ENCODE peak calls at places on chromosomes 6 and 20, in six cellular contexts. N is mammary epithelial cell, O is neural progenitor cell, P is PC-3, V is fibroblast of lung, C is GM23248. H is an unnamed sample.

GRCh38 chr6:147395158-147395557 is 113.3 kb upstream of the SAMD5 start:
- DNase-seq in N (no peak), O (no peak), P (no peak), V (peak; percentile 25), C (peak; percentile 38), H (no peak)

GRCh38 chr6:3797231-3798200 is 46.0 kb upstream of the PXDC1 start:
- DNase-seq in N (peak; percentile 61), O (no peak), P (peak; percentile 88), V (peak; percentile 94), C (peak; percentile 76), H (no peak)

GRCh38 chr6:36962874-36963273 is 8.3 kb downstream of the PI16 start:
- DNase-seq in N (no peak), O (peak; percentile 89), P (no peak), V (no peak), C (peak; percentile 45), H (peak; percentile 55)

GRCh38 chr6:2441881-2442475 is 196.6 kb upstream of the GMDS start:
- DNase-seq in N (peak; percentile 29), O (no peak), P (peak; percentile 71), V (no peak), C (peak; percentile 20), H (peak; percentile 28)

GRCh38 chr20:40803381-40803780 is 114.3 kb upstream of the MAFB start:
- DNase-seq in N (no peak), O (no peak), P (no peak), V (no peak), C (no peak), H (no peak)

GRCh38 chr20:37530696-37531095 is 3.0 kb upstream of the BLCAP start:
- DNase-seq in N (no peak), O (no peak), P (no peak), V (no peak), C (no peak), H (no peak)

GRCh38 chr20:34541917-34542316 is 16.6 kb upstream of the MAP1LC3A start:
- DNase-seq in N (no peak), O (no peak), P (no peak), V (no peak), C (no peak), H (no peak)

GRCh38 chr20:2742934-2743559 is 50.5 kb downstream of the EBF4 start:
- DNase-seq in N (peak; percentile 54), O (peak; percentile 89), P (peak; percentile 86), V (peak; percentile 39), C (peak; percentile 80), H (peak; percentile 83)

GRCh38 chr6:27168586-27169443 is 78.7 kb upstream of the PRSS16 start:
- DNase-seq in N (peak; percentile 73), O (no peak), P (peak; percentile 87), V (peak; percentile 89), C (peak; percentile 82), H (no peak)

GRCh38 chr6:109458774-109459531 is 3.4 kb upstream of the MICAL1 start:
- DNase-seq in N (no peak), O (peak; percentile 53), P (no peak), V (no peak), C (no peak), H (no peak)

GRCh38 chr6:26240157-26240980 is 124.6 kb upstream of the BTN3A2 start:
- DNase-seq in N (peak; percentile 34), O (peak; percentile 71), P (no peak), V (peak; percentile 89), C (peak; percentile 73), H (peak; percentile 62)

GRCh38 chr6:71510057-71510713 is 221.6 kb downstream of the OGFRL1 start:
- DNase-seq in N (peak; percentile 58), O (peak; percentile 46), P (peak; percentile 60), V (peak; percentile 77), C (peak; percentile 77), H (peak; percentile 63)

GRCh38 chr6:25601797-25602679 is 50.0 kb upstream of the SCGN start:
- DNase-seq in N (peak; percentile 12), O (peak; percentile 75), P (peak; percentile 70), V (peak; percentile 48), C (peak; percentile 77), H (peak; percentile 72)

GRCh38 chr20:47464380-47465101 is 37.1 kb upstream of the NCOA3 start:
- DNase-seq in N (peak; percentile 96), O (no peak), P (peak; percentile 100), V (peak; percentile 94), C (peak; percentile 96), H (peak; percentile 93)

GRCh38 chr6:77463308-77463880 is at the start of gene HTR1B:
- DNase-seq in N (peak; percentile 56), O (peak; percentile 37), P (no peak), V (peak; percentile 42), C (peak; percentile 35), H (peak; percentile 41)

GRCh38 chr6:146914563-146915483 is 289.4 kb upstream of the STXBP5 start:
- DNase-seq in N (peak; percentile 90), O (no peak), P (peak; percentile 90), V (peak; percentile 98), C (peak; percentile 97), H (peak; percentile 74)

GRCh38 chr6:146770275-146770964 is 171.6 kb downstream of the ADGB start:
- DNase-seq in N (no peak), O (no peak), P (no peak), V (no peak), C (no peak), H (no peak)

GRCh38 chr20:48740269-48740603 is 87.6 kb downstream of the PREX1 start:
- DNase-seq in N (no peak), O (no peak), P (no peak), V (no peak), C (no peak), H (no peak)

GRCh38 chr6:57109905-57110304 is 19.9 kb downstream of the ZNF451 start:
- DNase-seq in N (no peak), O (no peak), P (no peak), V (peak; percentile 2), C (peak; percentile 18), H (no peak)

GRCh38 chr6:142531727-142532126 is 229.9 kb downstream of the ADGRG6 start:
- DNase-seq in N (no peak), O (no peak), P (no peak), V (peak; percentile 63), C (no peak), H (no peak)

GRCh38 chr6:34104186-34104585 is 41.7 kb downstream of the GRM4 start:
- DNase-seq in N (no peak), O (no peak), P (no peak), V (no peak), C (peak; percentile 8), H (no peak)

GRCh38 chr6:34103321-34103720 is 42.6 kb downstream of the GRM4 start:
- DNase-seq in N (no peak), O (no peak), P (no peak), V (no peak), C (no peak), H (no peak)

GRCh38 chr6:34106421-34106820 is 39.5 kb downstream of the GRM4 start:
- DNase-seq in N (no peak), O (no peak), P (no peak), V (no peak), C (no peak), H (no peak)

GRCh38 chr6:34102696-34103095 is 43.2 kb downstream of the GRM4 start:
- DNase-seq in N (no peak), O (no peak), P (no peak), V (no peak), C (no peak), H (no peak)

GRCh38 chr6:34104628-34105027 is 41.3 kb downstream of the GRM4 start:
- DNase-seq in N (no peak), O (no peak), P (no peak), V (no peak), C (no peak), H (no peak)
- TF ChIP-seq EZH2 in N (no peak), O (no peak), P (no peak), V (no peak), C (no peak), H (no peak)

DNA sequence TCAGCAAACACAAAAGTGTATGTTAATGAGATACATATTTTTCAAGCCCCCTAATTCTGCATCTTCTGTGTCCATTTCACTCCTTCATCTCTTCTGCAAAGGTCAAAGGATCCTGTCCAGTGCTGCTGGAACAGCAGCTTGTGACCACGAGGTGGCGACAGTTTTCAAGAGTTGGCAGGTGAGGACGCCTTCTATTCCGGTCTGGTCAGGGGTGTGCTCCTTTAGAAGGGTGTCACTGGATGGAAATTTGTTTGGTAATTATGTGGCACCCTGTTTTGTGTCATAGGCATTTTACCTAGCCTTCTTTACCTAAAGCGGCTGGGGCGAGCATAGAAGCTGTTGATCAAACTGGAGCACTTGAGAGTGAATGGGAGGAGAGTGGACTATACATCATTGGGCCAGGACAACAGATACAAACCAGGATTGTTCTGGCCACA is 32.9 kb upstream of the ERVFRD-1 start:
- DNase-seq in N (peak; percentile 70), O (peak; percentile 84), P (peak; percentile 86), V (peak; percentile 62), C (peak; percentile 80), H (peak; percentile 85)
- H2AFZ ChIP-seq in N (no peak overlapping the region), O (no peak overlapping the region), P (peak overlapping the region; percentile 66), V (no peak overlapping the region), C (no peak overlapping the region), H (peak overlapping the region; percentile 19)

GRCh38 chr6:163712569-163712966 is 298.1 kb downstream of the QKI start:
- DNase-seq in N (no peak), O (no peak), P (no peak), V (no peak), C (peak; percentile 24), H (no peak)

GRCh38 chr6:163710552-163710951 is 296.0 kb downstream of the QKI start:
- DNase-seq in N (no peak), O (no peak), P (no peak), V (no peak), C (no peak), H (no peak)

GRCh38 chr6:163711071-163711470 is 296.6 kb downstream of the QKI start:
- DNase-seq in N (no peak), O (no peak), P (no peak), V (no peak), C (no peak), H (no peak)

GRCh38 chr6:163712981-163713380 is 298.5 kb downstream of the QKI start:
- DNase-seq in N (no peak), O (no peak), P (no peak), V (no peak), C (no peak), H (no peak)

DNA sequence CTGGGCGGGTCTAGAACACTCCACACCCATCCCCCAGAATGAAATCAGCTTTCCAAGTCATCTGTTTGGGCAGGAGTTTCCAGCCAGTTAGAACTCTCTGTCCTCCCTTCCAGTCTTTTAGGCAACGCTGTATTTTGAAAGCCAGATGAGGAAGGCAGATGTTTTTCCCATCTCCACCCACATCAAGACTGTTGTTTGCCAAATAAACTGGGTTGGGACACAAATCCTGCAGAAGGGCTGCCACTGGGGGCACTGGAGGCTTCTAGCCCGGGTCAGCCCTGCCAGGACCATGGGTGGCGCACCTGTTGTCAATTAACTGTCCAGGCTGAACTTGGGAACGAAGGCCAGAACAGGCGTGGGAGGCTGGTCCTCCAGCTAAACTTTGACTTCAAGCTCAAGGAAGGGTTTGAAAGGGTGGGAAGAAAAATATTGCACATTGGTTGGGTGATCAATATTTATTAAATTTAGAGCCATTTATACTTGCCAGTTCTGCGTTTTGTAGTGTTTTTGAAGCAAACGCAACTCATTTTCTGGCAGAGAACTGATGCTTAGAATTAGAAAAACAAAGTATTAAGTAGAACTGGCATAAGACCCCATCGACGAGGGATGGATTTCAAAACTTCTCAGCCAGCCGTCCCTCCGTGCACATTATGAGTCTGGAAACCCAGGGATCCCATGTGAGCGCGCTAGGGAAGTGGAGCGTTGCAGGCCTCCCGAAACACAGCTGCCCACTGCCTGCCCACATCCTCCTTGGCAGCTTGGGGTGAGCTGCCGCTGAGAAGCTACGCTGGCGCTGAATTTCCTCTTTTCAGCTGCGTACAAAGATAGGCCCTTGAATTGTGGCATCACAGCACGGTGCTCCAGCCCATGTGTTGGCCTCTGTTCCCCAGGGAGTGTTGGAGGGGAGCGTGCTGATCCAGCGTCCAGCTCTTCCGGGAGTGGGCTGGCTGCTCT is 297.4 kb downstream of the QKI start:
- DNase-seq in N (no peak), O (no peak), P (no peak), V (no peak), C (peak; percentile 59), H (no peak)
- H3K4me3 ChIP-seq in N (no peak overlapping the region), O (no peak overlapping the region), P (no peak overlapping the region), V (no peak overlapping the region), C (peak overlapping the region; percentile 27), H (no peak overlapping the region)

GRCh38 chr20:62697468-62697912 is 11.1 kb upstream of the NTSR1 start:
- DNase-seq in N (no peak), O (no peak), P (no peak), V (no peak), C (no peak), H (no peak)
- TF ChIP-seq EZH2 in N (no peak), O (no peak), P (no peak), V (no peak), C (no peak), H (no peak)

H was measured in hepatocyte.